ENCODE peak calls at places on chromosomes 6 and 20, in six cellular contexts. X is AG04450, M is WERI-Rb-1, Y is body of pancreas, A is tibial nerve, P is HFFc6. B is an unnamed sample.

GRCh38 chr6:129863664-129864063 is 2.5 kb upstream of the TMEM244 start:
- DNase-seq in M (no peak), A (no peak), X (peak), Y (no peak), P (peak), B (no peak)

GRCh38 chr6:35948725-35949124 is 27.8 kb upstream of the SRPK1 start:
- DNase-seq in X (no peak), M (peak), Y (no peak), P (peak), A (no peak), B (no peak)

GRCh38 chr6:31734247-31734702 is 2.1 kb downstream of the CLIC1 start:
- DNase-seq in X (no peak), M (no peak), Y (no peak), P (no peak), A (no peak), B (no peak)

GRCh38 chr6:101527467-101527866 is 134.0 kb downstream of the GRIK2 start:
- DNase-seq in Y (no peak), M (no peak), A (no peak), P (no peak), X (no peak), B (no peak)

GRCh38 chr20:21102691-21103311 is 3.4 kb downstream of the LINC00237 start:
- DNase-seq in P (no peak), A (no peak), X (no peak), M (no peak), Y (peak), B (no peak)

GRCh38 chr20:15061955-15062354 is 724.5 kb upstream of the FLRT3 start:
- DNase-seq in A (no peak), M (no peak), Y (no peak), P (no peak), X (no peak), B (no peak)

GRCh38 chr20:24149881-24150307 is 161.3 kb upstream of the GGTLC1 start:
- DNase-seq in P (no peak), Y (peak), M (peak), A (no peak), X (no peak), B (no peak)

GRCh38 chr6:143221723-143222122 is 161.0 kb downstream of the AIG1 start:
- DNase-seq in M (no peak), P (no peak), A (no peak), Y (no peak), X (no peak), B (no peak)

GRCh38 chr6:25215881-25216280 is 63.3 kb upstream of the CARMIL1 start:
- DNase-seq in X (no peak), M (no peak), Y (no peak), P (no peak), A (no peak), B (no peak)

GRCh38 chr6:169112483-169113320 is 140.9 kb downstream of the THBS2 start:
- DNase-seq in P (no peak), Y (no peak), X (no peak), M (no peak), A (no peak), B (no peak)

GRCh38 chr20:16530201-16530681 is 43.0 kb downstream of the KIF16B start:
- DNase-seq in A (no peak), X (no peak), M (no peak), P (no peak), Y (no peak), B (peak)

GRCh38 chr6:3230275-3231212 is 3.1 kb upstream of the TUBB2B start:
- DNase-seq in X (no peak), M (peak), Y (no peak), A (no peak), P (peak), B (no peak)

GRCh38 chr6:146367061-146367460 is 176.6 kb upstream of the RAB32 start:
- DNase-seq in X (no peak), M (no peak), P (no peak), Y (no peak), A (no peak), B (no peak)

GRCh38 chr6:53986721-53987526 is 124.3 kb upstream of the MLIP start:
- DNase-seq in P (peak), X (no peak), M (no peak), Y (no peak), A (no peak), B (peak)

GRCh38 chr20:62782149-62782892 is 14.0 kb upstream of the MRGBP start:
- DNase-seq in P (no peak), X (no peak), A (no peak), M (peak), Y (no peak), B (no peak)

GRCh38 chr6:21931641-21932335 is 338.2 kb downstream of the SOX4 start:
- DNase-seq in X (no peak), P (peak), A (no peak), M (no peak), Y (no peak), B (no peak)

GRCh38 chr6:925656-926213 is 232.8 kb upstream of the EXOC2 start:
- DNase-seq in M (no peak), Y (no peak), X (no peak), A (no peak), P (no peak), B (no peak)

DNA sequence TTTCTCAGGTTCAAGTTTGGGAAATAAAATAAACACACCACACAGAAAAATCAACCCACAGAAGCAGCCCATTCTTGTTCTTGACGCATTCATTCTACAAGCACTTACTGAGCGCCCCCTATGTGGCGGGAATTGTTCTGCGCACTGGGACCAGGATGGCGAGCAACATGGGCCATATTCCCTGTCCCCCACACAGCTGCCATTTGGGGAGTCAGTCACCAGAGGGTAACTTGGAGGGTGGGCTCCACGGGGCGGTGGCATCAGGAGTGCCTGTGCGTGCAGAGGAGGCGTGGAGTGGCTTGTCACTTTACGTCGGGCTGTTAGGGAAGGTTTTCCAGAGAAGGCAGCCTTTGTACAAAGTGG is 185.0 kb upstream of the PDE10A start:
- DNase-seq in P (no peak), A (no peak), M (no peak), Y (no peak), X (no peak), B (no peak)
- TF ChIP-seq CTCF in P (peak), A (no peak), M (peak), Y (no peak), X (no peak), B (no peak)

GRCh38 chr20:57080796-57081195 is 185.6 kb downstream of the BMP7 start:
- DNase-seq in M (no peak), Y (no peak), X (no peak), P (peak), A (no peak), B (no peak)
- TF ChIP-seq CTCF in M (peak), Y (no peak), X (no peak), P (peak), A (no peak), B (peak)

DNA sequence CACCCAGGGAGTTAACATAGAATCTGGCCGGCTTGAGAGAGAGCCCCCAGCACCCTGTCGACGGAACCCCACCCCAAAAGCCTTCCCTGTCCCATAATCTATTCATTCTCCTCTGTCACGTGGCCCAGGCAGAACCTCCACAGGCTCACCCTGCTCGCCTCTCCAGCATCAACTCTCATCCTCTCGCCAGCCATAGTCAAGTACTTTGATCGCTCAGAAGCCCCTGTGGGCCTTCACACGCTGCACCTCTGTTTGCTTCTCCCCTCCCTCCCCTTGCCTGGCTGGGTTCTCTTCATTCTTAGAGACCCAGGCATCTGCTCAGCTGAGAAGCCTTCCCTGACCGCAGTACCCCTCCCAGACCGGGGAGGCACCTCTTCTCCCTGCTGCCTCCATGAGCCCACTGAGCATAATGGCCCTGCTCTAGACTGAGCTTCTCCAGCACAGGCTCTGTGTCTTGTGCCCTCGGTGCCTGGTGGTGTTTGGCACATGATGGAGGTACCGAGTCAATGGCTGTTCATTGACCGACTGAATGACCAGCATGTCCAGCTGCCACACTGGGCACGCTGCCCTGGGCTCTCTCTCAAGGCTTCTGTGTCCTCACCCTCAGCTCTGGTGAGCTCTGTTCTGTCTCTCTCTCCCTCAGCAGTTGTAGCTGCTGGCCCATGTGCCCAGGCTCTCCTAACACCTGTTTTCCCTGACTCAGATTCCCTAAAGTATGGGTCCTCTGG is 33.7 kb downstream of the PKIG start:
- DNase-seq in A (no peak), X (no peak), M (no peak), Y (no peak), P (no peak), B (no peak)
- TF ChIP-seq CTCF in A (no peak), X (no peak), M (no peak), Y (no peak), P (no peak), B (no peak)

GRCh38 chr20:5822569-5822968 is 72.4 kb downstream of the SHLD1 start:
- DNase-seq in P (no peak), M (no peak), Y (no peak), A (no peak), X (no peak), B (no peak)
- TF ChIP-seq CTCF in P (no peak), M (no peak), Y (no peak), A (no peak), X (no peak), B (no peak)

DNA sequence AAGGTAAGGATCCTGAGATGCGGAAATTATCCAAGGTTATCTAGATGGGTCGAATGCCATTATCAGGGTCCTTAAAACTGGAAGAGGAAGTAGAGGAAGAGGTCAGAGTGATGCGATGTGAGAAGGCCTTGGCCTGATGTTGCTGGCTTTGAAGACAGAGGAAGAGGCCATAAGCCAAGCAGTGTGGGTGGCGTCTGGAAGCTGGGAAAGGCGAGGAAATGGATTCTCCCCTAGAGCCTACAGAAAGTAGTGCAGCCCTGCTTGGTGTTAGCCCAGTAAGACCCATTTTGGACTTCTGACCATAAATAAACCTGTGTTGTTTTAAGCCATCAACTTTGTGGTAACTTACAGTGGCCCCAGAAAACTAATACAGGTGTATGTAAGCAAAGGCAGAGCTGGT is 2.0 kb downstream of the SRXN1 start:
- DNase-seq in P (no peak), Y (no peak), A (no peak), M (no peak), X (no peak), B (no peak)
- TF ChIP-seq CTCF in P (peak), Y (no peak), A (no peak), M (no peak), X (peak), B (no peak)

GRCh38 chr20:36826556-36827244 is 49.2 kb upstream of the TLDC2 start:
- DNase-seq in M (no peak), Y (no peak), X (no peak), P (peak), A (no peak), B (no peak)

GRCh38 chr20:36824142-36824940 is 50.8 kb upstream of the DSN1 start:
- DNase-seq in P (no peak), X (no peak), Y (no peak), A (no peak), M (no peak), B (no peak)

GRCh38 chr20:36823126-36823525 is 49.6 kb upstream of the DSN1 start:
- DNase-seq in Y (no peak), A (no peak), X (no peak), M (no peak), P (no peak), B (no peak)

GRCh38 chr20:36827541-36828279 is 48.2 kb upstream of the TLDC2 start:
- DNase-seq in X (no peak), Y (no peak), P (no peak), M (no peak), A (no peak), B (no peak)

GRCh38 chr20:36825374-36826104 is 50.4 kb upstream of the TLDC2 start:
- DNase-seq in Y (no peak), A (no peak), P (no peak), M (no peak), X (no peak), B (no peak)
- TF ChIP-seq CTCF in Y (no peak), A (no peak), P (no peak), M (no peak), X (no peak), B (no peak)